ENCODE peak calls at places on chromosome 1, in ten cellular contexts. V is H1, C is stomach, L is GM23338, H is suprapubic skin, J is prostate gland, F is breast epithelium, I is sigmoid colon, A is K562, S is HCT116. Z is an unnamed sample. For H3K4me1 and H3K36me3, the result is how much of the 10 kb centered on the place peaks cover.

GRCh38 chr1:30928171-30928570 is 19.6 kb upstream of the SDC3 start:
- DNase-seq in V (no peak), C (no peak), L (no peak), H (no peak), J (no peak), F (no peak), I (no peak), A (no peak), S (no peak), Z (no peak)

GRCh38 chr1:228802386-228803221 is 67.3 kb downstream of the RHOU start:
- DNase-seq in V (peak), C (no peak), L (no peak), H (no peak), J (no peak), F (no peak), I (peak), A (no peak), S (no peak), Z (no peak)

GRCh38 chr1:212595787-212596714 is 12.5 kb upstream of the ATF3 start:
- DNase-seq in V (no peak), C (no peak), L (peak), H (no peak), J (peak), F (no peak), I (no peak), A (peak), S (peak), Z (peak)

GRCh38 chr1:35851175-35851869 is 31.7 kb upstream of the AGO1 start:
- DNase-seq in V (no peak), C (no peak), L (no peak), H (no peak), J (no peak), F (no peak), I (no peak), A (no peak), S (no peak), Z (no peak)

GRCh38 chr1:199855580-199855979 is 171.9 kb upstream of the NR5A2 start:
- DNase-seq in V (no peak), C (no peak), L (no peak), H (no peak), J (no peak), F (no peak), I (no peak), A (no peak), S (peak), Z (no peak)

GRCh38 chr1:230753586-230754251 is 6.5 kb downstream of the CAPN9 start:
- DNase-seq in V (peak), C (peak), L (peak), H (peak), J (peak), F (no peak), I (no peak), A (peak), S (peak), Z (peak)

GRCh38 chr1:9715536-9716226 is 64.2 kb downstream of the PIK3CD start:
- DNase-seq in V (no peak), C (no peak), L (no peak), H (no peak), J (no peak), F (no peak), I (no peak), A (no peak), S (no peak), Z (no peak)

GRCh38 chr1:31575373-31576140 is 758 bp upstream of the TINAGL1 start:
- DNase-seq in V (peak), C (peak), L (peak), H (no peak), J (peak), F (peak), I (peak), A (no peak), S (peak), Z (peak)

GRCh38 chr1:191086910-191087309 is 609.2 kb upstream of the BRINP3 start:
- DNase-seq in V (no peak), C (no peak), L (no peak), H (no peak), J (no peak), F (no peak), I (no peak), A (no peak), S (no peak), Z (no peak)

GRCh38 chr1:179803916-179804315 is 60.8 kb downstream of the FAM163A start:
- DNase-seq in V (no peak), C (no peak), L (no peak), H (no peak), J (no peak), F (no peak), I (no peak), A (no peak), S (no peak), Z (no peak)

GRCh38 chr1:79982218-79982617 is 975.7 kb upstream of the ADGRL4 start:
- DNase-seq in V (no peak), C (no peak), L (no peak), H (peak), J (peak), F (peak), I (peak), A (no peak), S (no peak), Z (no peak)

GRCh38 chr1:59427155-59427554 is 130.3 kb downstream of the FGGY start:
- DNase-seq in V (no peak), C (no peak), L (no peak), H (no peak), J (no peak), F (peak), I (no peak), A (peak), S (peak), Z (no peak)

GRCh38 chr1:18931731-18932130 is 24.7 kb downstream of the IFFO2 start:
- DNase-seq in V (no peak), C (no peak), L (no peak), H (no peak), J (no peak), F (no peak), I (no peak), A (no peak), S (no peak), Z (no peak)

GRCh38 chr1:203273869-203274602 is 31.3 kb upstream of the BTG2 start:
- DNase-seq in V (no peak), C (peak), L (peak), H (no peak), J (no peak), F (no peak), I (peak), A (no peak), S (no peak), Z (peak)

GRCh38 chr1:226026833-226027232 is 27.7 kb upstream of the SDE2 start:
- DNase-seq in V (no peak), C (no peak), L (no peak), H (no peak), J (no peak), F (no peak), I (no peak), A (no peak), S (no peak), Z (no peak)

GRCh38 chr1:219416598-219417238 is 196.2 kb downstream of the ZC3H11B start:
- DNase-seq in V (peak), C (peak), L (peak), H (no peak), J (peak), F (peak), I (peak), A (peak), S (peak), Z (peak)

GRCh38 chr1:114346480-114347029 is 164.4 kb downstream of the TRIM33 start:
- DNase-seq in V (peak), C (peak), L (peak), H (peak), J (peak), F (peak), I (peak), A (peak), S (peak), Z (peak)
- TF ChIP-seq POLR2AphosphoS5 in V (no peak), C (peak), L (peak), H (no peak), J (peak), F (peak), I (peak), A (no peak), S (peak), Z (no peak)

GRCh38 chr1:151990856-151991198 is 2.8 kb downstream of the S100A10 start:
- DNase-seq in V (no peak), C (peak), L (no peak), H (no peak), J (peak), F (peak), I (peak), A (no peak), S (no peak), Z (peak)
- H3K4me1 ChIP-seq in V (under half), C (half or more), L (under half), H (half or more), J (under half), F (under half), I (half or more), A (under half), S (half or more), Z (half or more)

GRCh38 chr1:93120614-93121013 is 41.5 kb downstream of the MTF2 start:
- DNase-seq in V (no peak), C (no peak), L (no peak), H (no peak), J (no peak), F (no peak), I (no peak), A (no peak), S (no peak), Z (no peak)
- H3K36me3 ChIP-seq in V (under half), C (half or more), L (under half), H (under half), J (under half), F (under half), I (under half), A (half or more), S (under half), Z (under half)

GRCh38 chr1:170562644-170563338 is 30.8 kb downstream of the GORAB start:
- DNase-seq in V (no peak), C (no peak), L (peak), H (peak), J (peak), F (no peak), I (peak), A (peak), S (peak), Z (no peak)
- TF ChIP-seq POLR2AphosphoS5 in V (no peak), C (no peak), L (no peak), H (no peak), J (peak), F (peak), I (peak), A (no peak), S (no peak), Z (peak)

Z was measured in transverse colon.